ENCODE peak calls at places on chromosomes 5 and 9, in ten cellular contexts. W, S, G, F, T, A, J, V, E and M are unnamed samples.

GRCh38 chr9:134644715-134645606 is 3.4 kb downstream of the COL5A1 start:
- DNase-seq in G (peak; percentile 74), T (peak; percentile 76), E (no peak), F (no peak), S (no peak), J (no peak), V (peak; percentile 99), A (peak; percentile 60), W (no peak), M (no peak)

GRCh38 chr9:131306397-131306997 is 17.0 kb downstream of the PLPP7 start:
- DNase-seq in A (no peak), S (no peak), T (no peak), E (no peak), W (no peak), J (no peak), V (no peak), F (no peak), G (no peak), M (no peak)

GRCh38 chr5:78360674-78361225 is 333 bp downstream of the SCAMP1 start:
- DNase-seq in S (peak; percentile 89), G (peak; percentile 40), E (peak; percentile 44), V (no peak), W (peak; percentile 65), J (peak; percentile 44), F (peak; percentile 66), T (peak; percentile 55), A (peak; percentile 66), M (no peak)

GRCh38 chr5:66718374-66718977 is 122.3 kb downstream of the MAST4 start:
- DNase-seq in V (no peak), S (no peak), E (no peak), J (no peak), W (no peak), F (no peak), G (no peak), A (no peak), T (no peak), M (no peak)

GRCh38 chr9:77893706-77894105 is 137.9 kb downstream of the GNAQ start:
- DNase-seq in E (no peak), G (no peak), F (no peak), S (no peak), J (no peak), V (no peak), T (no peak), A (no peak), W (no peak), M (no peak)

GRCh38 chr5:124980174-124980941 is 233.9 kb upstream of the ZNF608 start:
- DNase-seq in J (no peak), E (no peak), G (no peak), W (no peak), F (peak; percentile 69), T (no peak), S (no peak), V (no peak), A (no peak), M (no peak)

GRCh38 chr9:8867148-8867547 is 1067.6 kb upstream of the DMAC1 start:
- DNase-seq in F (no peak), W (no peak), E (no peak), S (no peak), A (no peak), G (no peak), J (no peak), T (no peak), V (no peak), M (no peak)

GRCh38 chr9:90086076-90086475 is 481.3 kb downstream of the GADD45G start:
- DNase-seq in T (no peak), F (no peak), A (no peak), S (no peak), J (peak; percentile 45), G (no peak), E (no peak), V (no peak), W (no peak), M (no peak)

GRCh38 chr5:14766591-14766990 is 102.1 kb downstream of the OTULIN start:
- DNase-seq in J (no peak), W (no peak), T (no peak), S (no peak), A (no peak), V (no peak), E (no peak), G (no peak), F (no peak), M (no peak)

GRCh38 chr9:134571946-134572914 is 69.4 kb upstream of the COL5A1 start:
- DNase-seq in J (no peak), E (peak; percentile 10), G (peak; percentile 3), T (no peak), S (peak; percentile 34), A (no peak), F (peak; percentile 9), W (no peak), V (no peak), M (no peak)

GRCh38 chr5:73818357-73818756 is 192.4 kb downstream of the ARHGEF28 start:
- DNase-seq in W (no peak), G (no peak), A (no peak), E (no peak), F (no peak), J (no peak), V (peak; percentile 8), S (no peak), T (no peak), M (no peak)

GRCh38 chr9:95023217-95024003 is 294.1 kb downstream of the FANCC start:
- DNase-seq in F (no peak), G (peak; percentile 52), E (peak; percentile 30), W (no peak), J (no peak), S (no peak), A (no peak), V (peak; percentile 71), T (no peak), M (no peak)

DNA sequence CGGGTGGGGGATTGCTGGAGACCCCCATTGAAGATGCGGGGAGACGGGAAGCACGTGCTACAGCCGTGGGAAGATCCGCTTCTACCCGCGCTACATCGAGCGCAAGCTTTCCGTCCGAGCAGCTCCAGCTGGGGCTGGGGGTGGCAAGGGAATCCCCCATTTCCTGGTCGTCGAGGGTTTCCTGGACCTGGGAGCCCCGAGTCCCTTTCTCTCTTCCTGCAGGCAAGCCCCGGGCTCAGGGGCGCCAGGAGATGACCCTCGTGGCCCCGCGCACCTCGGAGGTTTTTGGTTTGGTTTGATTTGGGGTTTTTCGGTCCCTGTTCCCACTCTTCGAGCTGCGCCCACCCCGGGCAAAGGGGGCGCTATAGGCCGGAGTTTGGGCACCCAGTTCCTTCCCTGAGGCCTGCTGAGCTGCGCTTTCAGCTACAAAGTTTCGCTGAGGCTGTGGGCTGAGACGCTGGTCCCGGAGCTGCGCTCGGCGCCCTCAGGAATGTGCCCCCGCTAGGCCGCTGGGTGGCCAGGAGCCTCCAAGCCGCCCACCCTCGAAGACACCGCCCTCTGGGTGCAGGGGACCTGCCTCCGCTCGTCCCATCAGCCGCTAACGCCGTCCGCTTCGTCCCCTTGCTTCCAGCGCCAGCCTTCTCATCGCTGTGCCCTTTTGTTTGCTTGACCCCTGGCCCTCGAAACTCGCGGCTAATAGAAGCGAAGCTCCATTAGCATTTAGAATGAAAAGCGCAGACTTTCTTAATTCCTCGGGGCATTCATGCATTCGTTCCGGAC is 2.9 kb downstream of the NR4A3 start:
- DNase-seq in J (peak; percentile 47), F (peak; percentile 76), G (no peak), T (peak; percentile 6), W (peak; percentile 64), E (peak; percentile 52), S (peak; percentile 82), A (no peak), V (peak; percentile 52), M (peak; percentile 42)
- TF ChIP-seq CTCF in J (peak; percentile 57), F (peak; percentile 69), G (peak; percentile 27), T (no peak), W (no peak), E (peak; percentile 67), S (peak; percentile 46), A (no peak), V (peak; percentile 64), M (peak; percentile 36)

DNA sequence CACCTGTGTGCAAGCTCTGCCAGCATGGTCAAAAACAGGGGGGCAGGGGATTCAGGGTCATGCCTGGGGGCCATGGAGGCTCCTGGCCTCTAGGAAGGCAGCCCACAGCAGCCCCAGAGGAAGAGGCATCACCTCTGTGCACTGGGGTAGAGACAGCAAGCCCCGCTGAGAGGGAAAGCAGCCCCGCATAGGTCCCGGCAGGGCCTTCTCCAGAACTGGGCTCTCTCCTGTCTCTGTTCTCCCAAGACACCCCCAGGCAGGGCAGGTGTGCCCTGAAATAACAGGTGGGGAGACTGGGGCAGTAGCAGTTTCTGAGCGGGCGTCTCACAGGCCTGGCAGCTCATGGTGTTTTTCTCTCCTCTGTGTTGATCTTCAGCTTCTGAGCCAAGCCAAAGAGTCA is 279.1 kb downstream of the HSPA4 start:
- DNase-seq in T (no peak), E (no peak), G (no peak), V (no peak), S (no peak), A (no peak), W (no peak), J (no peak), F (no peak), M (no peak)
- TF ChIP-seq CTCF in T (no peak), E (no peak), G (no peak), V (no peak), S (no peak), A (no peak), W (no peak), J (no peak), F (no peak), M (no peak)

DNA sequence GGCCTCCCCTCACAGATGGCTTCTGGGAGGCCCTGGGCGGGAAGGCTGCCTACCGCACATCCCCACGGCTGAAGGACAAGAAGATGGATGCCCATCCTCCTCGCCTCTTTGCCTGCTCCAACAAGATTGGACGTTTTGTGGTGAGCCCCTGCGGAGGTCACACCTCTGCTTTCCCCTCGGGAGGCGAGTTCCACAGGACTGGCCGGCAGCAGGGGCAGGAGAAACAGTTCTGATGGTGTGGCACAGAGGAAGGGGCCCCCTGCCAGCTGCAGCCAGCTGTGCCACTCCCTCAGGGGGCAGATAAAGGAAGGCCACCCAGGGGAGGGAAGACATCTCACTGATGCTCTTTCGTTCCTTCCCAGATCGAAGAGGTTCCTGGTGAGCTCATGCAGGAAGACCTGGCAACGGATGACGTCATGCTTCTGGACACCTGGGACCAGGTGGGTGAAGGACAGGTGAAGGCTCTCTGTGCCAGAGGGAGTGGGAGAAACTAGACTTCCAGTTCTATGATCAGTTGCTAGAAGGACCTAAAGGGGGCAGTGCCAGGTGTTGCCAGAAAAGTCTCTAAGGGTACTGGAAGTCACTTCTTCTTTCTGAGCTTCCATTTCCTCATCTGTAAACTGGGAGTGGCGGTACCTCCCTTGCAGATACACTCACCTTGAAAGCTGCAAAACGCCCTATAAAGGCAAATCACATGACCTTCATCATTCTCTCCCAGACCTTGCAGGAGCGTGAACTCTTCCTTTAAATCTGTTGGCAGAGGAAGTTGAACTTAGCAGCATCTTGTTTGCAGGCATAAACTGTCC is 41.0 kb downstream of the STOM start:
- DNase-seq in J (no peak), V (no peak), S (no peak), A (no peak), W (no peak), G (no peak), T (no peak), E (no peak), F (no peak), M (no peak)
- TF ChIP-seq CTCF in J (no peak), V (no peak), S (no peak), A (no peak), W (no peak), G (no peak), T (no peak), E (no peak), F (no peak), M (no peak)

DNA sequence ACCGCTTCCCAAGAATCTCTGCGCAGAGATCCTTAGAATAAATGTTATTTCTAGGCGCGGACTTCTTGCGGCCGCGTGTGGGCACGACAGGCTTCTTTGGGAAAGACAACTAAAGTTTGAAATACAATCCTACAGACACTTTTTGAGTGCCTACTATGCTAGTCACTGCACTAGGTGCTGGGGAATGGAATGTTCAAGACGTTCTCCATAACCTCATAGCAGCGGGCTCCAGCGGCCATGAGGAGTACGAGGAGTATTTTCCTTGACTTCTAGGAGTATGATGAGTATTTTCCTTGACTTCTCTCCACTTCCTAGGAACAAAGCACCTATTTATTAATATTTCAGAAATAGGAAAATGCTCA is 636 bp upstream of the PWWP2A start:
- DNase-seq in S (no peak), E (no peak), V (no peak), F (no peak), G (no peak), T (no peak), J (no peak), A (no peak), W (no peak), M (no peak)
- TF ChIP-seq CTCF in S (no peak), E (no peak), V (peak; percentile 14), F (no peak), G (peak; percentile 49), T (no peak), J (no peak), A (no peak), W (no peak), M (peak; percentile 0)